ENCODE peak calls at places on chromosomes 11 and 22, in nine cellular contexts. P, Y, E, V, K, U, C, N and T are unnamed samples.

GRCh38 chr22:32534252-32535215 is 59.9 kb downstream of the FBXO7 start:
- DNase-seq in P (no peak), Y (no peak), E (peak; percentile 57), V (no peak), K (no peak), U (no peak), C (no peak), N (no peak), T (no peak)

GRCh38 chr22:39384750-39385480 is 14.7 kb upstream of the TAB1 start:
- DNase-seq in P (peak; percentile 81), Y (no peak), E (no peak), V (no peak), K (no peak), U (peak; percentile 46), C (peak; percentile 20), N (no peak), T (peak; percentile 78)

GRCh38 chr11:129998905-129999304 is 3.7 kb downstream of the PRDM10 start:
- DNase-seq in P (no peak), Y (no peak), E (no peak), V (no peak), K (no peak), U (no peak), C (no peak), N (no peak), T (no peak)

GRCh38 chr11:17208257-17208999 is 642 bp upstream of the PIK3C2A start:
- DNase-seq in P (peak; percentile 83), Y (peak; percentile 48), E (peak; percentile 83), V (no peak), K (no peak), U (peak; percentile 56), C (peak; percentile 84), N (peak; percentile 14), T (peak; percentile 77)

GRCh38 chr11:1557904-1558831 is 13.9 kb downstream of the DUSP8 start:
- DNase-seq in P (no peak), Y (no peak), E (peak; percentile 91), V (peak; percentile 71), K (peak; percentile 76), U (no peak), C (no peak), N (no peak), T (no peak)

GRCh38 chr11:125777309-125777708 is 1.3 kb downstream of the PATE2 start:
- DNase-seq in P (no peak), Y (no peak), E (no peak), V (no peak), K (no peak), U (no peak), C (no peak), N (no peak), T (no peak)

GRCh38 chr11:17397311-17398002 is 9.0 kb upstream of the KCNJ11 start:
- DNase-seq in P (no peak), Y (no peak), E (no peak), V (no peak), K (no peak), U (no peak), C (no peak), N (no peak), T (no peak)

GRCh38 chr11:96079691-96080090 is 155.8 kb upstream of the MTMR2 start:
- DNase-seq in P (no peak), Y (no peak), E (no peak), V (no peak), K (no peak), U (no peak), C (no peak), N (no peak), T (no peak)

GRCh38 chr11:120130991-120131760 is 6.7 kb downstream of the TRIM29 start:
- DNase-seq in P (no peak), Y (no peak), E (peak; percentile 51), V (no peak), K (no peak), U (no peak), C (no peak), N (no peak), T (no peak)

GRCh38 chr22:28316014-28316413 is 363.6 kb downstream of the TTC28 start:
- DNase-seq in P (no peak), Y (no peak), E (no peak), V (no peak), K (no peak), U (no peak), C (no peak), N (no peak), T (no peak)

GRCh38 chr22:35480627-35481565 is 59.7 kb upstream of the RASD2 start:
- DNase-seq in P (no peak), Y (no peak), E (peak; percentile 53), V (no peak), K (no peak), U (no peak), C (no peak), N (no peak), T (no peak)

GRCh38 chr11:80285076-80285790 is 844.4 kb upstream of the TENM4 start:
- DNase-seq in P (no peak), Y (no peak), E (no peak), V (no peak), K (no peak), U (no peak), C (no peak), N (no peak), T (no peak)

GRCh38 chr22:37499006-37499707 is 13.0 kb upstream of the MFNG start:
- DNase-seq in P (peak; percentile 53), Y (no peak), E (no peak), V (no peak), K (no peak), U (no peak), C (no peak), N (no peak), T (no peak)

GRCh38 chr11:27411330-27411729 is 48.3 kb upstream of the CCDC34 start:
- DNase-seq in P (no peak), Y (no peak), E (no peak), V (no peak), K (no peak), U (no peak), C (no peak), N (no peak), T (no peak)

GRCh38 chr11:114773541-114774338 is 95.4 kb downstream of the NXPE2 start:
- DNase-seq in P (peak; percentile 38), Y (no peak), E (no peak), V (no peak), K (no peak), U (no peak), C (no peak), N (no peak), T (no peak)

GRCh38 chr22:48756146-48757111 is 1071.2 kb downstream of the BRD1 start:
- DNase-seq in P (no peak), Y (no peak), E (peak; percentile 67), V (no peak), K (no peak), U (no peak), C (peak; percentile 5), N (no peak), T (no peak)

GRCh38 chr11:12723410-12724297 is 49.4 kb downstream of the TEAD1 start:
- DNase-seq in P (no peak), Y (no peak), E (no peak), V (no peak), K (no peak), U (no peak), C (no peak), N (no peak), T (no peak)

GRCh38 chr22:27801197-27801615 is 350 bp downstream of the MN1 start:
- DNase-seq in P (peak; percentile 46), Y (peak; percentile 24), E (no peak), V (no peak), K (no peak), U (no peak), C (no peak), N (no peak), T (peak; percentile 77)

GRCh38 chr11:76236092-76237026 is 30.1 kb upstream of the WNT11 start:
- DNase-seq in P (peak; percentile 68), Y (peak; percentile 14), E (peak; percentile 90), V (peak; percentile 84), K (no peak), U (peak; percentile 70), C (peak; percentile 75), N (no peak), T (peak; percentile 83)

GRCh38 chr11:70586261-70587094 is 188.1 kb downstream of the CTTN start:
- DNase-seq in P (no peak), Y (no peak), E (peak; percentile 41), V (no peak), K (no peak), U (no peak), C (no peak), N (no peak), T (no peak)

GRCh38 chr11:93567406-93567819 is 24.2 kb upstream of the SMCO4 start:
- DNase-seq in P (no peak), Y (no peak), E (peak; percentile 93), V (peak; percentile 85), K (no peak), U (peak; percentile 54), C (no peak), N (no peak), T (no peak)

GRCh38 chr22:40400173-40400572 is 29.8 kb downstream of the SGSM3 start:
- DNase-seq in P (no peak), Y (peak; percentile 73), E (peak; percentile 78), V (no peak), K (no peak), U (no peak), C (peak; percentile 83), N (peak; percentile 17), T (no peak)

GRCh38 chr11:47460571-47461235 is 11.8 kb upstream of the RAPSN start:
- DNase-seq in P (no peak), Y (no peak), E (no peak), V (no peak), K (no peak), U (no peak), C (no peak), N (no peak), T (no peak)

GRCh38 chr11:121909571-121909970 is 206.4 kb downstream of the BLID start:
- DNase-seq in P (no peak), Y (no peak), E (no peak), V (no peak), K (no peak), U (no peak), C (no peak), N (no peak), T (no peak)

GRCh38 chr22:25564979-25565677 is 653 bp downstream of the GRK3 start:
- DNase-seq in P (peak; percentile 44), Y (no peak), E (peak; percentile 80), V (peak; percentile 15), K (no peak), U (peak; percentile 29), C (peak; percentile 40), N (no peak), T (no peak)

GRCh38 chr11:64570341-64570740 is 20.7 kb upstream of the SLC22A12 start:
- DNase-seq in P (no peak), Y (no peak), E (no peak), V (no peak), K (no peak), U (no peak), C (no peak), N (no peak), T (no peak)

GRCh38 chr11:40280161-40281054 is 1179.0 kb downstream of the LRRC4C start:
- DNase-seq in P (no peak), Y (no peak), E (no peak), V (peak; percentile 56), K (no peak), U (peak; percentile 76), C (no peak), N (no peak), T (no peak)

GRCh38 chr22:22986008-22986407 is 84.3 kb upstream of the GNAZ start:
- DNase-seq in P (no peak), Y (no peak), E (no peak), V (no peak), K (no peak), U (no peak), C (no peak), N (no peak), T (no peak)

GRCh38 chr11:113373306-113373705 is 14.3 kb upstream of the ANKK1 start:
- DNase-seq in P (no peak), Y (no peak), E (no peak), V (peak; percentile 35), K (no peak), U (no peak), C (no peak), N (no peak), T (no peak)